ENCODE peak calls at places on chromosomes 6 and 20, in eight cellular contexts. B is stimulated activated CD4-positive, alpha-beta T cell treated with anti-CD3 and anti-CD28 coated beads, Interleukin-1b, Interleukin-23, amount 100 ng/mL, for 1 hour; T is B cell; X is mesothelial cell of epicardium; Y is stimulated activated naive CD8-positive, alpha-beta T cell treated with anti-CD3 and anti-CD28 coated beads, Interleukin-15, amount 100 ng/mL, for 72 hours; U is gastrocnemius medialis; C is effector memory CD4-positive, alpha-beta T cell; G is hepatocyte. R is an unnamed sample.

GRCh38 chr20:45080867-45081616 is 19.9 kb downstream of the KCNS1 start:
- DNase-seq in Y (no peak), X (no peak), B (no peak), U (no peak), G (no peak), C (no peak), T (no peak), R (peak; percentile 34)

GRCh38 chr6:15574023-15574422 is 88.8 kb downstream of the DTNBP1 start:
- DNase-seq in G (no peak), T (no peak), Y (no peak), U (no peak), X (no peak), B (no peak), C (no peak), R (no peak)

GRCh38 chr6:111536888-111537287 is 53.9 kb upstream of the REV3L start:
- DNase-seq in G (no peak), B (no peak), Y (no peak), C (no peak), T (no peak), X (no peak), U (no peak), R (no peak)

GRCh38 chr20:9837634-9838033 is 1.2 kb downstream of the PAK5 start:
- DNase-seq in B (no peak), Y (no peak), U (no peak), X (no peak), T (no peak), G (no peak), C (no peak), R (no peak)

GRCh38 chr20:6768228-6769185 is 1.0 kb downstream of the BMP2 start:
- DNase-seq in Y (no peak), C (no peak), U (peak; percentile 20), X (peak; percentile 41), T (peak; percentile 22), G (peak; percentile 37), B (no peak), R (peak; percentile 79)

GRCh38 chr20:973785-974194 is 28.3 kb downstream of the RSPO4 start:
- DNase-seq in B (no peak), C (no peak), X (no peak), T (no peak), U (no peak), Y (peak; percentile 42), G (peak; percentile 62), R (peak; percentile 53)

GRCh38 chr6:24060982-24061754 is 64.8 kb upstream of the NRSN1 start:
- DNase-seq in Y (no peak), G (no peak), U (no peak), X (no peak), T (no peak), C (no peak), B (no peak), R (no peak)

GRCh38 chr20:36856691-36857635 is 19.0 kb upstream of the TLDC2 start:
- DNase-seq in G (no peak), C (no peak), U (no peak), B (no peak), T (no peak), X (no peak), Y (no peak), R (peak; percentile 13)

GRCh38 chr6:123962508-123962907 is 158.8 kb downstream of the NKAIN2 start:
- DNase-seq in Y (no peak), X (no peak), C (no peak), B (no peak), T (no peak), U (no peak), G (peak; percentile 69), R (peak; percentile 100)

GRCh38 chr20:57400821-57401564 is 9.8 kb downstream of the RBM38 start:
- DNase-seq in U (peak; percentile 50), X (no peak), B (no peak), Y (no peak), G (no peak), T (peak; percentile 97), C (no peak), R (no peak)

GRCh38 chr6:30914854-30915590 is 984 bp downstream of the VARS2 start:
- DNase-seq in U (no peak), T (no peak), Y (peak; percentile 23), C (no peak), B (no peak), X (no peak), G (no peak), R (peak; percentile 37)

GRCh38 chr6:53956068-53956711 is 155.1 kb upstream of the MLIP start:
- DNase-seq in G (peak; percentile 84), X (peak; percentile 70), T (no peak), U (peak; percentile 23), B (no peak), Y (peak; percentile 4), C (no peak), R (peak; percentile 88)

GRCh38 chr20:63588641-63589041 is 14.6 kb upstream of the HELZ2 start:
- DNase-seq in C (no peak), U (no peak), X (no peak), Y (no peak), T (no peak), B (no peak), G (no peak), R (no peak)

GRCh38 chr6:30720738-30721197 is 616 bp downstream of the TUBB start:
- DNase-seq in X (peak; percentile 58), B (no peak), T (peak; percentile 76), U (peak; percentile 79), Y (peak; percentile 65), G (peak; percentile 77), C (no peak), R (peak; percentile 94)

GRCh38 chr20:57714409-57715267 is 4.8 kb upstream of the PMEPA1 start:
- DNase-seq in T (no peak), C (no peak), U (peak; percentile 56), B (no peak), X (no peak), Y (no peak), G (no peak), R (no peak)

GRCh38 chr6:132063738-132064137 is 112.6 kb upstream of the CCN2 start:
- DNase-seq in X (no peak), Y (no peak), U (no peak), G (peak; percentile 37), B (no peak), C (no peak), T (no peak), R (no peak)

GRCh38 chr6:126661646-126662045 is 321.7 kb downstream of the CENPW start:
- DNase-seq in T (no peak), U (no peak), B (no peak), X (no peak), G (no peak), Y (no peak), C (no peak), R (no peak)